ENCODE peak calls at places on chromosomes 13 and 19, in nine cellular contexts. B is aorta, F is PC-9, X is RWPE1, C is AG04450, H is Panc1, Z is SJCRH30, R is right atrium auricular region, N is left ventricle myocardium inferior. J is an unnamed sample.

GRCh38 chr13:88622362-88622973 is 951.3 kb downstream of the SLITRK5 start:
- DNase-seq in F (no peak), R (no peak), C (no peak), X (no peak), H (no peak), B (no peak), Z (no peak), N (no peak), J (no peak)

GRCh38 chr19:8571006-8571411 is 6.2 kb downstream of the MYO1F start:
- DNase-seq in F (peak), R (no peak), Z (no peak), B (no peak), X (no peak), H (no peak), C (no peak), N (peak), J (peak)

GRCh38 chr19:10812902-10813404 is 23.1 kb downstream of the TMED1 start:
- DNase-seq in F (peak), Z (no peak), X (peak), B (no peak), C (peak), N (no peak), R (peak), H (no peak), J (no peak)

GRCh38 chr19:16671652-16672274 is 10.8 kb downstream of the TMEM38A start:
- DNase-seq in H (no peak), C (no peak), F (no peak), B (no peak), N (peak), X (no peak), R (no peak), Z (peak), J (no peak)

GRCh38 chr19:54014920-54015560 is 23.6 kb downstream of the CACNG6 start:
- DNase-seq in F (no peak), Z (no peak), H (no peak), C (no peak), X (no peak), B (no peak), R (no peak), N (no peak), J (no peak)

GRCh38 chr13:68810660-68811059 is 1297.0 kb upstream of the ATXN8OS start:
- DNase-seq in H (no peak), X (no peak), B (no peak), F (no peak), R (no peak), Z (peak), N (no peak), C (no peak), J (no peak)

GRCh38 chr19:11008111-11008510 is 47.3 kb downstream of the SMARCA4 start:
- DNase-seq in B (no peak), R (no peak), X (no peak), F (no peak), C (no peak), Z (no peak), H (no peak), N (no peak), J (no peak)

GRCh38 chr19:32748497-32748896 is 28.9 kb downstream of the TDRD12 start:
- DNase-seq in C (no peak), Z (peak), N (no peak), R (no peak), B (no peak), H (no peak), F (no peak), X (no peak), J (no peak)

GRCh38 chr19:19077103-19077502 is 13.3 kb downstream of the SLC25A42 start:
- DNase-seq in F (no peak), Z (no peak), X (no peak), N (no peak), B (no peak), R (no peak), H (no peak), C (no peak), J (no peak)

GRCh38 chr19:48660854-48661731 is 11.7 kb downstream of the NTN5 start:
- DNase-seq in B (peak), C (no peak), H (no peak), X (peak), R (peak), F (peak), Z (peak), N (peak), J (peak)

GRCh38 chr13:94323746-94324408 is 155.6 kb downstream of the DCT start:
- DNase-seq in R (no peak), Z (no peak), F (no peak), B (no peak), X (no peak), C (no peak), H (no peak), N (no peak), J (no peak)

GRCh38 chr19:29941828-29942403 is at the start of gene URI1:
- DNase-seq in N (peak), C (peak), F (peak), H (peak), Z (peak), X (peak), B (peak), R (peak), J (peak)
- H3K27ac ChIP-seq in N (peak), C (no peak), F (peak), H (peak), Z (peak), X (peak), B (peak), R (peak), J (peak)

GRCh38 chr13:33340631-33341030 is 55.1 kb upstream of the STARD13 start:
- DNase-seq in Z (no peak), F (no peak), H (no peak), R (no peak), C (no peak), X (no peak), B (no peak), N (no peak), J (no peak)
- H3K27ac ChIP-seq in Z (no peak), F (no peak), H (no peak), R (no peak), C (no peak), X (no peak), B (no peak), N (no peak), J (no peak)

GRCh38 chr19:13025819-13026477 is 30.7 kb downstream of the NFIX start:
- DNase-seq in H (no peak), C (no peak), B (peak), R (no peak), X (no peak), N (no peak), Z (no peak), F (no peak), J (no peak)

GRCh38 chr19:13022859-13023636 is 27.8 kb downstream of the NFIX start:
- DNase-seq in N (peak), C (peak), B (peak), R (peak), Z (peak), X (peak), H (no peak), F (no peak), J (peak)

GRCh38 chr19:13023666-13024065 is 28.4 kb downstream of the NFIX start:
- DNase-seq in X (peak), R (no peak), B (no peak), F (no peak), Z (peak), N (no peak), H (no peak), C (no peak), J (no peak)

GRCh38 chr19:13024958-13025653 is 29.8 kb downstream of the NFIX start:
- DNase-seq in F (no peak), X (no peak), R (no peak), Z (no peak), B (no peak), C (no peak), H (no peak), N (no peak), J (no peak)

GRCh38 chr19:13024126-13024957 is 29.1 kb downstream of the NFIX start:
- DNase-seq in C (no peak), X (no peak), R (no peak), Z (no peak), H (no peak), N (no peak), F (no peak), B (no peak), J (peak)
- H3K27ac ChIP-seq in C (peak), X (peak), R (peak), Z (no peak), H (peak), N (peak), F (no peak), B (peak), J (peak)

DNA sequence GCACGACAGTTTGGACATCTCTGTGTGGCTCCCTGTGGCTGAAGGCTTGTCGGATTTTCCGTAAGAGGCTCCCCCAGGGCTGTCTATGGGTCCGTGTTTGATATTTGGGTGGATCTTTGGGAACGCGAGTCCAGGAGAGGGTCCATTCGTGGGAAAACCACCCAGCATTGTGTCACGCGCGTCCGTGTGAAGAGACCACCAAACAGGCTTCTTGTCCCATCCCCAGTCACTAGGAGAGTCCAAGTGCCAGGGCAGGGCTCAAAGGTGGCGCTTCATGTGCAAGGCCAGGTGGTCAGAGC is 2.4 kb downstream of the KLF1 start:
- DNase-seq in R (no peak), N (no peak), F (no peak), B (no peak), H (no peak), Z (no peak), C (no peak), X (no peak), J (no peak)
- H3K27ac ChIP-seq in R (no peak), N (no peak), F (no peak), B (no peak), H (no peak), Z (no peak), C (no peak), X (peak), J (no peak)

DNA sequence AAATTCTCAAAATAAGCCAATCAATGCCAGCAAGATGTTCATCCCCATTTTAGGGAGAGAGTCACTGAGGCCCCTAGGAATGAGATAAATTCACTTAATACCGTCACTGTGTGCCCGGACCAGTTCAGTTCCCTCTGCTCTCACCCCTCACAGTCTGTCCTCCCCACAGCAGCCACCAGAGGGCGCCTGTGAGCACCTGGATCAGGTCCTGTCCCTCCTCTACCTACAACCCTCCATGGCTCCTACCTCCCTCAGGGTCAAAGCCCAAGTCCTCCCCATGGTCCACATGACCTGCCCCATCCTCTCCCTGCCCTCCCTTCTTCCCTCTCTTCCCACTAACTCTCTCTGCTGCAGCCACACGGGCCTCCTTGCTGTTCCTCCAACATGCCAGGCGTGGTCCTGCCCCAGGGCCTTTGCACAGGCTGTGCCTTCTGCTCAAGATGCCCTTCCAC is 42.0 kb upstream of the NFIC start:
- DNase-seq in H (peak), C (no peak), N (peak), Z (peak), R (no peak), B (peak), X (no peak), F (peak), J (peak)
- H3K27ac ChIP-seq in H (no peak), C (no peak), N (no peak), Z (no peak), R (no peak), B (no peak), X (no peak), F (no peak), J (no peak)

DNA sequence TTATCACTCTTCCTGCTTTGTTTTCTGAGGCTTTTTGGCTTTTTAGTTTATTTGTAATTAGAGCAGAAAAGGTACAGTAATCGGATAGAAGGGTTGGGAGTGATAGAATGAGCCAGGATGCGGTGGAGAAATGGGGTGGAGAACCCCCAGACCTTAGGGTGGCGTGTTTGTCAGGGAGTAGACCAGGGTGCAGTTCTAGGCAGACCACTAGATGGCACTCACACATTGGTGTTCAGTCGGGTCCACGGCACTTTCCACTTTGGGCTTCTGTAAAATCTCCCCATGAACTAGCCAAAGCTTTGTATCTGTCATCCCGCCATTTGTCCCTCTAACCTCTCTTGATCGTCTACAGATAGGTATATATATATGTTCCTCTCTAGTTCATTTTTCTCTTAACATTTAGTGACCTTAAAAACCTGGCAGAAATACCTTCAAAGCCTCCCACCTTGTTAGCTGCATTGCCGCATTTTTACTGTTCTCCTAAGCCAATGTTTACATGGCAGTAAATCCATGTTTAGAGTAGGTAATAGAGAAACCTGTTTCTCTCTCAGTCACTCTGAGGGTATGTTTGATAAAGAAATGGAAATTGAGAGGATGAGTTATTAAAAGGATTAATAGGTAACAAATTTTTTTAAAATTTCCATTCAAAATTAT is 154.9 kb downstream of the TM9SF2 start:
- DNase-seq in Z (peak), N (peak), B (peak), X (peak), R (peak), F (peak), H (peak), C (peak), J (peak)
- H3K27ac ChIP-seq in Z (no peak), N (no peak), B (no peak), X (peak), R (no peak), F (no peak), H (peak), C (no peak), J (no peak)

DNA sequence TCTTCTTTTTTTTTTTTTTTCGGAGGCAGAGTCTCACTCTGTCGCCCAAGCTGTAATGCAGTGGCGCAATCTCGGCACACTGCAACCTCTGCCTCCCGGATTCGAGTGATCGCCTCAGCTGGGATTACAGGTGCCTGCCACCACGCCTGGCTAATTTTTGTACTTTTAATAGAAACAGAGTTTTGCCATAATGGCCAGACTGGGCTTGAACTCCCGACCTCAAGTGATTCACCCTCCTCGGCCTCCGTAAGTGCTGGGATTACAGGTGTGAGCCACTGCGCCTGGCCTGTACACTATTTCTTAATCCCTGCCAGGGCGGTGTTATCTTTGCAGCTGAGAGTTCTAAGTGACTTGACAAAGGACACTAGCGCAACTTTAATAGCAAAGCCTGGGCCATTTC is 36.9 kb upstream of the LSM14A start:
- DNase-seq in C (no peak), F (no peak), B (no peak), R (no peak), N (no peak), X (no peak), Z (no peak), H (no peak), J (no peak)
- H3K27ac ChIP-seq in C (no peak), F (no peak), B (no peak), R (no peak), N (no peak), X (peak), Z (no peak), H (no peak), J (no peak)

J was measured in substantia nigra.